ENCODE peak calls at places on chromosomes 6 and 20, in seven cellular contexts. G, F, S, X, Q, U and O are unnamed samples.

GRCh38 chr20:39259010-39259803 is 297.1 kb downstream of the DHX35 start:
- DNase-seq in G (no peak), F (no peak), S (no peak), X (no peak), Q (no peak), U (no peak), O (no peak)

GRCh38 chr6:147508871-147509608 is 550 bp downstream of the SAMD5 start:
- DNase-seq in G (no peak), F (no peak), S (no peak), X (no peak), Q (no peak), U (no peak), O (no peak)

GRCh38 chr6:130937942-130938604 is 110.9 kb downstream of the SMLR1 start:
- DNase-seq in G (no peak), F (no peak), S (peak; percentile 47), X (peak; percentile 57), Q (no peak), U (peak; percentile 60), O (no peak)

GRCh38 chr20:5886788-5887187 is 63.5 kb downstream of the TRMT6 start:
- DNase-seq in G (no peak), F (no peak), S (no peak), X (no peak), Q (no peak), U (no peak), O (no peak)

GRCh38 chr6:1024587-1024986 is 287.3 kb upstream of the FOXQ1 start:
- DNase-seq in G (no peak), F (no peak), S (peak; percentile 79), X (peak; percentile 92), Q (no peak), U (peak; percentile 96), O (no peak)

GRCh38 chr6:157123245-157123644 is 200.1 kb downstream of the TMEM242 start:
- DNase-seq in G (no peak), F (no peak), S (no peak), X (no peak), Q (no peak), U (no peak), O (no peak)

GRCh38 chr20:62887147-62887859 is 25.7 kb upstream of the TCFL5 start:
- DNase-seq in G (no peak), F (no peak), S (peak; percentile 96), X (peak; percentile 91), Q (no peak), U (peak; percentile 73), O (no peak)

GRCh38 chr20:6519556-6519955 is 247.9 kb upstream of the BMP2 start:
- DNase-seq in G (no peak), F (no peak), S (peak; percentile 51), X (no peak), Q (no peak), U (peak; percentile 5), O (no peak)

GRCh38 chr20:46709459-46710148 is at the start of gene SLC2A10:
- DNase-seq in G (no peak), F (no peak), S (peak; percentile 41), X (peak; percentile 69), Q (no peak), U (no peak), O (no peak)

GRCh38 chr6:131914967-131915751 is 36.0 kb downstream of the CCN2 start:
- DNase-seq in G (peak; percentile 24), F (peak; percentile 72), S (peak; percentile 85), X (peak; percentile 79), Q (peak; percentile 19), U (peak; percentile 56), O (no peak)

GRCh38 chr20:4067600-4068261 is 52.4 kb upstream of the RNF24 start:
- DNase-seq in G (no peak), F (no peak), S (peak; percentile 68), X (peak; percentile 91), Q (no peak), U (peak; percentile 88), O (no peak)

GRCh38 chr6:30260036-30260504 is 46.9 kb upstream of the TRIM26 start:
- DNase-seq in G (no peak), F (no peak), S (no peak), X (no peak), Q (peak; percentile 46), U (no peak), O (no peak)

GRCh38 chr6:2157441-2158127 is 87.8 kb downstream of the GMDS start:
- DNase-seq in G (no peak), F (no peak), S (peak; percentile 63), X (peak; percentile 73), Q (no peak), U (no peak), O (no peak)

GRCh38 chr6:77457720-77458349 is 5.5 kb downstream of the HTR1B start:
- DNase-seq in G (no peak), F (peak; percentile 96), S (peak; percentile 96), X (peak; percentile 92), Q (no peak), U (peak; percentile 82), O (no peak)